ENCODE peak calls at places on chromosomes 12 and 14, in seven cellular contexts. Q is HCT116, K is GM12878, S is SK-N-SH, F is HepG2, P is H1, Z is K562. H is an unnamed sample.
A peak's percentile ranks its signal among the peaks of the same experiment; 100 is the strongest.

GRCh38 chr12:124506145-124506831 is 61.1 kb downstream of the NCOR2 start:
- DNase-seq in Q (no peak), K (no peak), S (peak; percentile 89), F (no peak), P (no peak), Z (peak; percentile 71), H (no peak)

GRCh38 chr12:62210422-62210821 is 49.8 kb upstream of the USP15 start:
- DNase-seq in Q (peak; percentile 37), K (no peak), S (peak; percentile 40), F (peak; percentile 28), P (no peak), Z (peak; percentile 71), H (peak; percentile 69)

GRCh38 chr14:20682127-20682434 is 2.3 kb upstream of the RNASE4 start:
- DNase-seq in Q (no peak), K (no peak), S (no peak), F (no peak), P (no peak), Z (no peak), H (no peak)

GRCh38 chr14:95185452-95186392 is 28.4 kb upstream of the DICER1 start:
- DNase-seq in Q (no peak), K (no peak), S (no peak), F (no peak), P (no peak), Z (peak; percentile 51), H (no peak)

GRCh38 chr12:49389092-49389703 is 21.9 kb downstream of the SPATS2 start:
- DNase-seq in Q (no peak), K (no peak), S (no peak), F (no peak), P (peak; percentile 90), Z (no peak), H (no peak)

GRCh38 chr14:100661340-100661712 is 65.4 kb upstream of the DLK1 start:
- DNase-seq in Q (no peak), K (no peak), S (no peak), F (no peak), P (no peak), Z (no peak), H (no peak)

GRCh38 chr14:54420478-54421116 is 20.6 kb downstream of the CNIH1 start:
- DNase-seq in Q (peak; percentile 29), K (no peak), S (peak; percentile 41), F (peak; percentile 46), P (peak; percentile 59), Z (peak; percentile 36), H (peak; percentile 71)

GRCh38 chr12:102642199-102642598 is 161.8 kb upstream of the IGF1 start:
- DNase-seq in Q (no peak), K (no peak), S (no peak), F (no peak), P (no peak), Z (no peak), H (no peak)

GRCh38 chr12:52602552-52602951 is 1.3 kb upstream of the KRT72 start:
- DNase-seq in Q (no peak), K (no peak), S (no peak), F (no peak), P (peak; percentile 16), Z (no peak), H (no peak)

GRCh38 chr12:91004872-91005271 is at the start of gene EPYC:
- DNase-seq in Q (no peak), K (no peak), S (no peak), F (no peak), P (no peak), Z (no peak), H (no peak)

GRCh38 chr12:121837680-121838079 is 21.0 kb downstream of the HPD start:
- DNase-seq in Q (no peak), K (no peak), S (no peak), F (no peak), P (no peak), Z (no peak), H (no peak)

GRCh38 chr12:94694732-94695131 is 44.4 kb upstream of the TMCC3 start:
- DNase-seq in Q (no peak), K (no peak), S (no peak), F (no peak), P (no peak), Z (no peak), H (no peak)

GRCh38 chr14:104184911-104185499 is 46.6 kb downstream of the KIF26A start:
- DNase-seq in Q (no peak), K (no peak), S (peak; percentile 66), F (no peak), P (no peak), Z (no peak), H (peak; percentile 39)

GRCh38 chr14:77654001-77654431 is 37.6 kb upstream of the SPTLC2 start:
- DNase-seq in Q (no peak), K (no peak), S (no peak), F (no peak), P (peak; percentile 55), Z (no peak), H (no peak)

GRCh38 chr12:6981152-6982052 is 10.7 kb downstream of the EMG1 start:
- DNase-seq in Q (no peak), K (no peak), S (no peak), F (peak; percentile 96), P (no peak), Z (no peak), H (no peak)

GRCh38 chr12:6827437-6827894 is 741 bp upstream of the P3H3 start:
- DNase-seq in Q (peak; percentile 69), K (no peak), S (peak; percentile 92), F (peak; percentile 67), P (peak; percentile 91), Z (peak; percentile 86), H (no peak)

GRCh38 chr14:104246401-104247335 is 108.3 kb downstream of the KIF26A start:
- DNase-seq in Q (no peak), K (no peak), S (no peak), F (no peak), P (peak; percentile 27), Z (no peak), H (no peak)

GRCh38 chr12:109555431-109556315 is 17.6 kb downstream of the MMAB start:
- DNase-seq in Q (no peak), K (no peak), S (no peak), F (no peak), P (no peak), Z (no peak), H (no peak)

GRCh38 chr12:94553130-94553519 is 93.5 kb upstream of the CEP83 start:
- DNase-seq in Q (peak; percentile 51), K (no peak), S (no peak), F (no peak), P (no peak), Z (no peak), H (no peak)

GRCh38 chr12:52067081-52067374 is 2.8 kb upstream of the ATG101 start:
- DNase-seq in Q (no peak), K (no peak), S (no peak), F (no peak), P (no peak), Z (no peak), H (no peak)

GRCh38 chr14:51554953-51555352 is 96.8 kb upstream of the FRMD6 start:
- DNase-seq in Q (no peak), K (no peak), S (no peak), F (no peak), P (no peak), Z (no peak), H (peak; percentile 32)

GRCh38 chr12:56644654-56645053 is 1.1 kb downstream of the ATP5F1B start:
- DNase-seq in Q (no peak), K (no peak), S (no peak), F (no peak), P (no peak), Z (no peak), H (no peak)
- TF ChIP-seq JUND in Q (no peak), K (no peak), S (no peak), F (no peak), P (no peak), Z (no peak), H (no peak)

GRCh38 chr12:111409403-111410228 is 3.9 kb downstream of the SH2B3 start:
- DNase-seq in Q (no peak), K (no peak), S (peak; percentile 80), F (no peak), P (no peak), Z (peak; percentile 92), H (no peak)
- TF ChIP-seq JUND in Q (no peak), K (no peak), S (peak; percentile 51), F (no peak), P (no peak), Z (peak; percentile 49), H (no peak)

GRCh38 chr12:42733911-42734310 is 144.4 kb upstream of the PRICKLE1 start:
- DNase-seq in Q (no peak), K (no peak), S (no peak), F (no peak), P (no peak), Z (no peak), H (no peak)

GRCh38 chr12:42737364-42737763 is 147.8 kb upstream of the PRICKLE1 start:
- DNase-seq in Q (no peak), K (no peak), S (no peak), F (no peak), P (no peak), Z (no peak), H (no peak)

GRCh38 chr12:42732908-42733411 is 143.4 kb upstream of the PRICKLE1 start:
- DNase-seq in Q (no peak), K (no peak), S (no peak), F (no peak), P (no peak), Z (no peak), H (no peak)

GRCh38 chr12:42730286-42730685 is 140.7 kb upstream of the PRICKLE1 start:
- DNase-seq in Q (no peak), K (no peak), S (no peak), F (no peak), P (no peak), Z (no peak), H (no peak)

DNA sequence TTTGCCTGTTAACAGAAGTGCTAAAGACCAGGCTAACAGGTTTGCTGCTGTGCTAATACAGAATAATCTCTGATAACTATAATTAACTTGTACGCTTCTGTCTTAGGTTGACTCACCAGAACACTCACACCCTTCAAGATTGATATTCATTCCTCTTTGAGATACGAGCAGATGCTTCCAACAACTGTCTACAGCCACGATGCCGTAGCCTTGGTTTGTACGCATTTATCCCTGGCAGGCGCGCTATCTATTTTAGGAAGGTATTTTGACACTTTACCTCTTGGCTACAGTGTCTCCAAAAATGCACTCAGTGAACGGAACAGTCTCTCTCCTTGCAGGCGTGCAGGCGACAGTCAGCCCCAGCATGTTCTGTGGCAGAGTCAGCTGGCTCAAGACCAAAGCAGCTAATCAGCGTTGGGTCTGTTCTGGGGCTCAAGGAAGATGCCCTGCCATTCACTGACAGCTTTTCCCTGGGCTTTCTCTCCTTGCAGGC is 146.4 kb upstream of the PRICKLE1 start:
- DNase-seq in Q (no peak), K (no peak), S (peak; percentile 39), F (no peak), P (no peak), Z (no peak), H (no peak)
- TF ChIP-seq JUND in Q (no peak), K (no peak), S (no peak), F (no peak), P (no peak), Z (no peak), H (no peak)

DNA sequence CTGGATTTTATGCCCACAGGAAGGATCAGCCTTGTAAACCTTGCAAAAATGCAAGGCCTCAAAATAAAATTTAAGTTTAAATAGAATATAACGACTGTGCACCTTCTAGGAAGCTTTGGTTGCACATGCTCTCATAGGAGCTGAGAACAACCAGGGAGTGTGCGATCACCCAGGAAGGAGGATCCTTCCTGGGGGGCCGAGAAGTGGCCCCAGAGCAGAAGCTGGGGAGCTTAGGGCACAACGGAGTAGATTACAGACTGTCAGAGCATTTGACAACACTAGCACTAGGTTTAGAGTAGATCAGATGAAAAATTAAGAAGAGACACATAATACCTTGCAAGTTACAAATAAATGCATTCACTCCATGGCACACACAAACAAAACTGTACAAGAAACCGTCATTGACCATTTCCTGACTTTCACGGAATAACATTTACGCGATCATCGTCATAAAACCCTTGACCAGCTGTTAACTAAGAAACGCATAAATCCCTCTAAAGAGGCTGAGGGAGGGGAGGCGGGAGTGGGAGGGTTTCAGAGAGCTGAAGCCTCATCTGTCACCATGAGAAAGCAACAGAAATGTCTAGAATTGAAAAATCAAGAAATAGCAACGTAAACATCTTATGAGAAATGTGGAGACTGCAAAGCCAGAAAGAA is 13.0 kb upstream of the CCDC85C start:
- DNase-seq in Q (no peak), K (no peak), S (no peak), F (no peak), P (no peak), Z (no peak), H (no peak)
- TF ChIP-seq JUND in Q (no peak), K (no peak), S (no peak), F (no peak), P (no peak), Z (no peak), H (no peak)